ENCODE peak calls at places on chromosome 1, in ten cellular contexts. One of them, this sample, is unnamed. For H3K9me3, the result is how much of the 10 kb centered on the place peaks cover.

GRCh38 chr1:97814121-97814520 is 106.7 kb downstream of the DPYD start:
- DNase-seq in A549: no peak
- DNase-seq in suprapubic skin: no peak
- DNase-seq in H1: no peak
- DNase-seq in ovary: no peak
- DNase-seq in HepG2: no peak
- DNase-seq in transverse colon: no peak
- DNase-seq in K562: no peak
- DNase-seq in stomach: no peak
- DNase-seq in esophagus muscularis mucosa: no peak
- DNase-seq in this sample: no peak

GRCh38 chr1:230230948-230231738 is 164.1 kb downstream of the GALNT2 start:
- DNase-seq in K562: no peak
- DNase-seq in ovary: no peak
- DNase-seq in A549: no peak
- DNase-seq in H1: no peak
- DNase-seq in stomach: no peak
- DNase-seq in transverse colon: peak
- DNase-seq in suprapubic skin: no peak
- DNase-seq in HepG2: no peak
- DNase-seq in esophagus muscularis mucosa: no peak
- DNase-seq in this sample: no peak

GRCh38 chr1:222815367-222815765 is 527 bp downstream of the DISP1 start:
- DNase-seq in HepG2: no peak
- DNase-seq in ovary: no peak
- DNase-seq in K562: peak
- DNase-seq in suprapubic skin: no peak
- DNase-seq in transverse colon: peak
- DNase-seq in esophagus muscularis mucosa: no peak
- DNase-seq in A549: peak
- DNase-seq in H1: no peak
- DNase-seq in stomach: no peak
- DNase-seq in this sample: no peak

GRCh38 chr1:159817276-159818041 is 9.2 kb upstream of the SLAMF8 start:
- DNase-seq in K562: peak
- DNase-seq in transverse colon: no peak
- DNase-seq in HepG2: peak
- DNase-seq in suprapubic skin: no peak
- DNase-seq in A549: peak
- DNase-seq in esophagus muscularis mucosa: no peak
- DNase-seq in stomach: no peak
- DNase-seq in H1: no peak
- DNase-seq in ovary: no peak
- DNase-seq in this sample: no peak

GRCh38 chr1:151775894-151776664 is 12.8 kb upstream of the MRPL9 start:
- DNase-seq in HepG2: no peak
- DNase-seq in stomach: no peak
- DNase-seq in H1: no peak
- DNase-seq in A549: no peak
- DNase-seq in suprapubic skin: no peak
- DNase-seq in transverse colon: no peak
- DNase-seq in esophagus muscularis mucosa: no peak
- DNase-seq in K562: peak
- DNase-seq in ovary: no peak
- DNase-seq in this sample: no peak

GRCh38 chr1:1510912-1511532 is 940 bp upstream of the ATAD3A start:
- DNase-seq in suprapubic skin: no peak
- DNase-seq in H1: peak
- DNase-seq in ovary: peak
- DNase-seq in HepG2: peak
- DNase-seq in K562: peak
- DNase-seq in stomach: no peak
- DNase-seq in A549: peak
- DNase-seq in transverse colon: no peak
- DNase-seq in esophagus muscularis mucosa: no peak
- DNase-seq in this sample: no peak

GRCh38 chr1:46489638-46490602 is at the start of gene DMBX1:
- DNase-seq in H1: no peak
- DNase-seq in stomach: peak
- DNase-seq in transverse colon: peak
- DNase-seq in suprapubic skin: no peak
- DNase-seq in K562: peak
- DNase-seq in esophagus muscularis mucosa: no peak
- DNase-seq in ovary: no peak
- DNase-seq in A549: peak
- DNase-seq in HepG2: no peak
- DNase-seq in this sample: no peak

GRCh38 chr1:54714881-54715492 is 674 bp upstream of the TTC4 start:
- DNase-seq in K562: no peak
- DNase-seq in HepG2: no peak
- DNase-seq in esophagus muscularis mucosa: no peak
- DNase-seq in A549: no peak
- DNase-seq in ovary: no peak
- DNase-seq in H1: no peak
- DNase-seq in transverse colon: no peak
- DNase-seq in stomach: no peak
- DNase-seq in suprapubic skin: no peak
- DNase-seq in this sample: no peak

GRCh38 chr1:100461222-100461621 is 76.7 kb upstream of the GPR88 start:
- DNase-seq in K562: no peak
- DNase-seq in stomach: no peak
- DNase-seq in A549: no peak
- DNase-seq in esophagus muscularis mucosa: no peak
- DNase-seq in H1: no peak
- DNase-seq in transverse colon: no peak
- DNase-seq in HepG2: no peak
- DNase-seq in suprapubic skin: no peak
- DNase-seq in ovary: no peak
- DNase-seq in this sample: no peak

DNA sequence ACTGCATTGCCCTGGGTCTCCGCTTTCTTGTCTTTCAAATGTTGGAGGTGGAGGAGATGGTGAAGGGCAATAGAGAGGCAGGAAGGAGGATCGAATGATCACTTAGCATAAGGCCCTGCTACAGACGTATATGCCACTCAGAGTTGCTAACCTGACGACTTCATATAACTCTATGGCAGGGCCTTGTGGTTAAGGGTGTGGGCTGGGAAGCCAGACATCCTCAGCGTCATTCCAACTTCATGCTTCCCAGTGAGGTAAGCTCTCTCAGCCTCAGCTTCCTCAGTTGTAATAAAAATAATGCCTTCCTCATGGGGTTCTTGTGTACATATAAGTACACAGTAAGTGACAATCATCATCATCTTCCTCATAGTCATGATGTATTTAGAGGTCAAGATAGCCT is 54.6 kb downstream of the CASQ2 start:
- DNase-seq in ovary: no peak
- DNase-seq in stomach: no peak
- DNase-seq in K562: no peak
- DNase-seq in esophagus muscularis mucosa: no peak
- DNase-seq in A549: no peak
- DNase-seq in HepG2: no peak
- DNase-seq in suprapubic skin: no peak
- DNase-seq in H1: no peak
- DNase-seq in transverse colon: no peak
- DNase-seq in this sample: no peak
- TF ChIP-seq EP300 in ovary: no peak
- TF ChIP-seq EP300 in stomach: no peak
- TF ChIP-seq EP300 in K562: no peak
- TF ChIP-seq EP300 in esophagus muscularis mucosa: no peak
- TF ChIP-seq EP300 in A549: no peak
- TF ChIP-seq EP300 in HepG2: no peak
- TF ChIP-seq EP300 in suprapubic skin: no peak
- TF ChIP-seq EP300 in H1: no peak
- TF ChIP-seq EP300 in transverse colon: no peak
- TF ChIP-seq EP300 in this sample: no peak

DNA sequence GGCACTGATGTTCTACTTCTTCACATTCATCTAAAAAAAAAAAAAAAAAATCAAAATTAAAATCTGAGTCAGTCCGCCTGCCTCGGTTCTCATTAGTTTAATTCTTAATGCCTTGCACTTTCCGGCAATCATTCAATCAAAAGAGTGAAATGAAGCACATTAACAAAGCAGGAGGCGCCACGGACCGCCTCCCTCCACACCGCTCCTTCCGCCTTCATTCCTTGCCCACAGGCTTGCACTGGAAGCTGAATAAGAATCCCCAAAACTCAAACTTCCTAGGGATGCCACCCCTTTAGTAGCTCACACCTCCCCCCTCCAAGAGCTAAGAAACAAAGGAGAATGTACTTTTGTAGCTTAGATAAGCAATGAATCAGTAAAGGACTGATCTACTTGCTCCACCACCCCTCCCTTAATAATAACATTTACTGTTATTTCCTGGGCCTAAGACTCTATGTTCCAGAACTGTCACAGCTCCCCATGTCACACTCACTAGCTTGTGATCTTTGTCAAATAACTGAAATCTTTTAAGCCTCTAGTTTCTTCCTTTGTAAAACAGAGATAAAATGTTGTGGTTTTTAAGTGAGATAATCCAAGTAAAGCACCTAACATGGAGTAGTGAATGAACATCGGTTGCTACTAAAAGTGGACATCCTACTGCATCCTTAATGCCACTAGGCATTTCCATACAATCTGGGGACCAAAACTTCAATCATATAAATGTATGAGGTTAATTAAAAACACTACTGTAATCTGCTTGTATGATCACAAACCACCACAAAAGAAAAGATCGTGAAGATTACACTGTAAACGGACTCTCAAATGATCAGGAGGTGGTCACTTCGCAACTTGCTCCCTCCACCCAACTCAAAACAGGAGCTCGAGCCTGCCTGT is 27.4 kb downstream of the LGALS8 start:
- DNase-seq in transverse colon: no peak
- DNase-seq in HepG2: no peak
- DNase-seq in stomach: no peak
- DNase-seq in H1: no peak
- DNase-seq in esophagus muscularis mucosa: no peak
- DNase-seq in suprapubic skin: no peak
- DNase-seq in A549: no peak
- DNase-seq in ovary: no peak
- DNase-seq in K562: no peak
- DNase-seq in this sample: no peak
- TF ChIP-seq POLR2A in transverse colon: no peak
- TF ChIP-seq POLR2A in HepG2: no peak
- TF ChIP-seq POLR2A in stomach: no peak
- TF ChIP-seq POLR2A in H1: no peak
- TF ChIP-seq POLR2A in esophagus muscularis mucosa: no peak
- TF ChIP-seq POLR2A in suprapubic skin: no peak
- TF ChIP-seq POLR2A in A549: no peak
- TF ChIP-seq POLR2A in ovary: no peak
- TF ChIP-seq POLR2A in K562: no peak
- TF ChIP-seq POLR2A in this sample: no peak

GRCh38 chr1:4268890-4269286 is 368.8 kb upstream of the C1orf174 start:
- DNase-seq in stomach: no peak
- DNase-seq in esophagus muscularis mucosa: peak
- DNase-seq in suprapubic skin: no peak
- DNase-seq in transverse colon: no peak
- DNase-seq in H1: no peak
- DNase-seq in K562: no peak
- DNase-seq in HepG2: no peak
- DNase-seq in ovary: no peak
- DNase-seq in A549: no peak
- DNase-seq in this sample: no peak
- H3K9me3 ChIP-seq in stomach: under half
- H3K9me3 ChIP-seq in esophagus muscularis mucosa: under half
- H3K9me3 ChIP-seq in suprapubic skin: under half
- H3K9me3 ChIP-seq in transverse colon: under half
- H3K9me3 ChIP-seq in H1: under half
- H3K9me3 ChIP-seq in K562: under half
- H3K9me3 ChIP-seq in HepG2: under half
- H3K9me3 ChIP-seq in ovary: under half
- H3K9me3 ChIP-seq in A549: under half
- H3K9me3 ChIP-seq in this sample: under half

GRCh38 chr1:9004731-9005708 is 21.2 kb downstream of the SLC2A7 start:
- DNase-seq in HepG2: peak
- DNase-seq in suprapubic skin: no peak
- DNase-seq in stomach: peak
- DNase-seq in ovary: peak
- DNase-seq in H1: peak
- DNase-seq in transverse colon: peak
- DNase-seq in A549: peak
- DNase-seq in esophagus muscularis mucosa: peak
- DNase-seq in K562: peak
- DNase-seq in this sample: peak

GRCh38 chr1:9009438-9010366 is 16.5 kb downstream of the SLC2A7 start:
- DNase-seq in A549: peak
- DNase-seq in esophagus muscularis mucosa: no peak
- DNase-seq in suprapubic skin: no peak
- DNase-seq in K562: peak
- DNase-seq in ovary: peak
- DNase-seq in transverse colon: peak
- DNase-seq in H1: peak
- DNase-seq in stomach: peak
- DNase-seq in HepG2: no peak
- DNase-seq in this sample: no peak

GRCh38 chr1:9008236-9008635 is 18.0 kb downstream of the SLC2A7 start:
- DNase-seq in A549: no peak
- DNase-seq in stomach: peak
- DNase-seq in ovary: no peak
- DNase-seq in suprapubic skin: no peak
- DNase-seq in esophagus muscularis mucosa: no peak
- DNase-seq in transverse colon: peak
- DNase-seq in HepG2: no peak
- DNase-seq in K562: no peak
- DNase-seq in H1: no peak
- DNase-seq in this sample: no peak

GRCh38 chr1:9006956-9007615 is 19.1 kb downstream of the SLC2A7 start:
- DNase-seq in K562: no peak
- DNase-seq in stomach: no peak
- DNase-seq in HepG2: no peak
- DNase-seq in H1: no peak
- DNase-seq in ovary: no peak
- DNase-seq in suprapubic skin: no peak
- DNase-seq in A549: no peak
- DNase-seq in esophagus muscularis mucosa: no peak
- DNase-seq in transverse colon: no peak
- DNase-seq in this sample: no peak

DNA sequence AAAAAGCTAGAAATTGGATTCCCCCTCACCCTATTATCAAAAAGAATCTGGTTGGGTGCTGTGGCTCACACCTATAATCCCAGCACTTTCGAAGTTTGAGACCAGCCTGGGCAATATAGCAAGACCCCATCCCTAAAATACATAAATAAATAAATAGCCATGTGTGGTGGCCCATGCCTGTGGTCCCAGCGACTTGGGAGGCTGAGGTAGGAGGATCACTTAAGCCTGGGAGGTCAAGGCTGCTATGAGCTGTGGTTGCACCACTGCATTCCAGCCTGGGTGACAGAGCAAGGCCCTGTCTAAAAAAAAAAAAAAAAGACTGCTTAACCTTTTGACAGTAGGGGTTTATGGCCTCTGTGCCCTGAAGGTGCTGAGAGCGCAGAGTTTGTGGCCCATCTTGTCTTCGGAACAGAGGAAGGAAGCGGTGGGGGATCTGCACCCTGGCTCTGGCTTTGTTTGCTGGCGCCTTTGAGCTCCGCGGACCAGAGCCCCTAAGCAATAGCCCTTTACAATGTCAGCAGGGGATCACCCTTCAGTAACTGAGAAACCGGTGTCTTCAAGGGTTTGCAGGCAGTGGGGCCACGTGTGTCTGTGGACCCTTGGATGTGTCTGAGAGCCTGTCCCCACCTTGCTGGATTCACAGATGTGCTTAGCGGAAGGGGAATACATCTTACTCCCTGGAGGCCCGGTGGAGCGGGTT is 22.0 kb downstream of the SLC2A7 start:
- DNase-seq in esophagus muscularis mucosa: no peak
- DNase-seq in H1: no peak
- DNase-seq in HepG2: no peak
- DNase-seq in ovary: no peak
- DNase-seq in suprapubic skin: no peak
- DNase-seq in A549: no peak
- DNase-seq in transverse colon: no peak
- DNase-seq in K562: no peak
- DNase-seq in stomach: no peak
- DNase-seq in this sample: no peak
- TF ChIP-seq EP300 in esophagus muscularis mucosa: no peak
- TF ChIP-seq EP300 in H1: no peak
- TF ChIP-seq EP300 in HepG2: no peak
- TF ChIP-seq EP300 in ovary: no peak
- TF ChIP-seq EP300 in suprapubic skin: no peak
- TF ChIP-seq EP300 in A549: no peak
- TF ChIP-seq EP300 in transverse colon: no peak
- TF ChIP-seq EP300 in K562: no peak
- TF ChIP-seq EP300 in stomach: no peak
- TF ChIP-seq EP300 in this sample: no peak

This sample was measured in tibial nerve.